ENCODE peak calls at places on chromosomes 3 and 15, in seven cellular contexts. W is spleen; M is GDM1; D is H54; Q is NCI-H774; H is effector CD4-positive, alpha-beta T cell; J is foreskin keratinocyte. R is an unnamed sample.

GRCh38 chr3:102102394-102102793 is 253.1 kb downstream of the NFKBIZ start:
- DNase-seq in W (no peak), M (no peak), D (no peak), Q (no peak), H (no peak), J (no peak), R (no peak)

GRCh38 chr3:182323126-182323727 is 470.1 kb upstream of the ATP11B start:
- DNase-seq in W (no peak), M (no peak), D (no peak), Q (no peak), H (no peak), J (no peak), R (no peak)

GRCh38 chr15:60358935-60359672 is 38.7 kb downstream of the ANXA2 start:
- DNase-seq in W (no peak), M (no peak), D (no peak), Q (no peak), H (no peak), J (no peak), R (no peak)

GRCh38 chr3:184781801-184782200 is 30.2 kb upstream of the VPS8 start:
- DNase-seq in W (peak), M (no peak), D (no peak), Q (no peak), H (no peak), J (no peak), R (no peak)

GRCh38 chr3:61173685-61174084 is 77.6 kb downstream of the FHIT start:
- DNase-seq in W (no peak), M (no peak), D (no peak), Q (no peak), H (no peak), J (no peak), R (no peak)

GRCh38 chr3:193680220-193680619 is 87.2 kb downstream of the OPA1 start:
- DNase-seq in W (no peak), M (peak), D (no peak), Q (no peak), H (no peak), J (peak), R (no peak)

GRCh38 chr3:114451051-114451451 is 157.2 kb downstream of the TIGIT start:
- DNase-seq in W (no peak), M (no peak), D (no peak), Q (no peak), H (no peak), J (no peak), R (no peak)

GRCh38 chr3:52455283-52456168 is at the start of gene NISCH:
- DNase-seq in W (peak), M (peak), D (peak), Q (peak), H (peak), J (no peak), R (no peak)

GRCh38 chr3:132535575-132536441 is 61.3 kb upstream of the ACKR4 start:
- DNase-seq in W (no peak), M (peak), D (peak), Q (peak), H (peak), J (peak), R (peak)

GRCh38 chr3:195870442-195870841 is 37.9 kb downstream of the TNK2 start:
- DNase-seq in W (no peak), M (no peak), D (peak), Q (no peak), H (no peak), J (no peak), R (no peak)

GRCh38 chr15:22810033-22810734 is 23.7 kb downstream of the NIPA1 start:
- DNase-seq in W (no peak), M (no peak), D (no peak), Q (no peak), H (no peak), J (no peak), R (no peak)

GRCh38 chr15:66865622-66866611 is 163.9 kb downstream of the SMAD6 start:
- DNase-seq in W (peak), M (peak), D (no peak), Q (no peak), H (no peak), J (no peak), R (no peak)

GRCh38 chr15:76339302-76340197 is 3.0 kb downstream of the ISL2 start:
- DNase-seq in W (no peak), M (no peak), D (no peak), Q (no peak), H (no peak), J (no peak), R (no peak)

GRCh38 chr15:63292771-63293170 is 15.4 kb downstream of the APH1B start:
- DNase-seq in W (no peak), M (no peak), D (no peak), Q (no peak), H (no peak), J (no peak), R (no peak)

GRCh38 chr15:39479916-39480315 is 101.0 kb upstream of the THBS1 start:
- DNase-seq in W (no peak), M (no peak), D (no peak), Q (no peak), H (no peak), J (no peak), R (no peak)

GRCh38 chr15:32838820-32839219 is 121.0 kb downstream of the GREM1 start:
- DNase-seq in W (no peak), M (no peak), D (peak), Q (peak), H (no peak), J (no peak), R (no peak)

GRCh38 chr3:126781889-126782491 is 78.0 kb downstream of the CHCHD6 start:
- DNase-seq in W (no peak), M (no peak), D (peak), Q (no peak), H (no peak), J (peak), R (peak)

GRCh38 chr3:123099331-123100191 is 32.7 kb downstream of the PDIA5 start:
- DNase-seq in W (peak), M (no peak), D (no peak), Q (no peak), H (no peak), J (no peak), R (no peak)

GRCh38 chr3:49456417-49456816 is 13.7 kb upstream of the DAG1 start:
- DNase-seq in W (no peak), M (no peak), D (no peak), Q (no peak), H (no peak), J (no peak), R (no peak)

GRCh38 chr15:76501726-76502125 is 165.2 kb downstream of the ISL2 start:
- DNase-seq in W (no peak), M (no peak), D (no peak), Q (no peak), H (no peak), J (peak), R (no peak)

GRCh38 chr3:54159917-54160316 is 37.6 kb downstream of the CACNA2D3 start:
- DNase-seq in W (no peak), M (no peak), D (no peak), Q (no peak), H (no peak), J (no peak), R (no peak)

GRCh38 chr3:172869356-172869755 is 118.8 kb downstream of the ECT2 start:
- DNase-seq in W (no peak), M (no peak), D (no peak), Q (no peak), H (no peak), J (peak), R (no peak)

GRCh38 chr3:48847053-48847585 is 555 bp downstream of the PRKAR2A start:
- DNase-seq in W (peak), M (no peak), D (peak), Q (peak), H (peak), J (peak), R (peak)

GRCh38 chr3:46883252-46884185 is 6.0 kb downstream of the PTH1R start:
- DNase-seq in W (no peak), M (no peak), D (no peak), Q (no peak), H (no peak), J (no peak), R (no peak)

GRCh38 chr3:373193-373784 is 176.7 kb downstream of the CHL1 start:
- DNase-seq in W (peak), M (no peak), D (no peak), Q (no peak), H (no peak), J (no peak), R (no peak)

GRCh38 chr3:62874398-62875102 is 666 bp downstream of the CADPS start:
- DNase-seq in W (no peak), M (no peak), D (no peak), Q (no peak), H (no peak), J (no peak), R (no peak)

GRCh38 chr15:78392430-78392829 is 45.6 kb upstream of the IREB2 start:
- DNase-seq in W (no peak), M (no peak), D (no peak), Q (peak), H (no peak), J (no peak), R (no peak)

GRCh38 chr15:58880320-58880719 is 53.2 kb downstream of the SLTM start:
- DNase-seq in W (no peak), M (no peak), D (no peak), Q (no peak), H (no peak), J (no peak), R (no peak)

GRCh38 chr15:96340611-96341464 is 10.3 kb downstream of the NR2F2 start:
- DNase-seq in W (no peak), M (no peak), D (no peak), Q (peak), H (no peak), J (no peak), R (no peak)

GRCh38 chr3:148631124-148631903 is 66.4 kb upstream of the AGTR1 start:
- DNase-seq in W (no peak), M (no peak), D (no peak), Q (no peak), H (no peak), J (no peak), R (no peak)

GRCh38 chr3:158486200-158486599 is 84.8 kb upstream of the MLF1 start:
- DNase-seq in W (no peak), M (no peak), D (no peak), Q (no peak), H (no peak), J (no peak), R (no peak)

GRCh38 chr3:25300141-25300540 is 127.9 kb upstream of the RARB start:
- DNase-seq in W (no peak), M (no peak), D (no peak), Q (no peak), H (no peak), J (no peak), R (no peak)

GRCh38 chr15:58590901-58591300 is 158.6 kb downstream of the ADAM10 start:
- DNase-seq in W (no peak), M (no peak), D (no peak), Q (no peak), H (no peak), J (no peak), R (no peak)